ENCODE peak calls at places on chromosomes 11 and 22, in seven cellular contexts. X is progenitor cell of endocrine pancreas, L is sigmoid colon, W is Panc1, N is GM10248, I is thoracic aorta, Q is lower lobe of right lung. O is an unnamed sample.

GRCh38 chr11:114115406-114116054 is 56.0 kb downstream of the ZBTB16 start:
- DNase-seq in X (no peak), L (peak), W (no peak), N (no peak), I (no peak), Q (no peak), O (no peak)

GRCh38 chr22:17085277-17086091 is 684 bp downstream of the IL17RA start:
- DNase-seq in X (no peak), L (peak), W (no peak), N (no peak), I (no peak), Q (peak), O (no peak)

GRCh38 chr11:2796091-2796490 is 89.5 kb downstream of the CDKN1C start:
- DNase-seq in X (peak), L (peak), W (no peak), N (no peak), I (no peak), Q (no peak), O (peak)

GRCh38 chr11:127789887-127790286 is 789.3 kb upstream of the KIRREL3 start:
- DNase-seq in X (no peak), L (no peak), W (no peak), N (no peak), I (no peak), Q (no peak), O (no peak)

GRCh38 chr11:66607126-66607834 is 9.2 kb upstream of the RBM14 start:
- DNase-seq in X (no peak), L (peak), W (no peak), N (no peak), I (peak), Q (no peak), O (peak)

GRCh38 chr11:8100151-8100550 is 19.1 kb downstream of the TUB start:
- DNase-seq in X (no peak), L (peak), W (no peak), N (no peak), I (no peak), Q (no peak), O (no peak)

GRCh38 chr11:95084509-95084908 is 5.1 kb upstream of the ENDOD1 start:
- DNase-seq in X (no peak), L (no peak), W (no peak), N (peak), I (no peak), Q (no peak), O (no peak)

GRCh38 chr22:40819741-40820140 is 595 bp upstream of the SLC25A17 start:
- DNase-seq in X (no peak), L (no peak), W (no peak), N (peak), I (no peak), Q (no peak), O (no peak)

GRCh38 chr11:3165152-3165705 is at the start of gene OSBPL5:
- DNase-seq in X (peak), L (peak), W (no peak), N (no peak), I (no peak), Q (peak), O (no peak)

GRCh38 chr11:108733479-108734116 is 68.7 kb downstream of the DDX10 start:
- DNase-seq in X (no peak), L (no peak), W (no peak), N (peak), I (no peak), Q (no peak), O (no peak)

GRCh38 chr22:39493759-39494158 is 8.3 kb upstream of the MIEF1 start:
- DNase-seq in X (no peak), L (no peak), W (no peak), N (no peak), I (no peak), Q (peak), O (no peak)

GRCh38 chr11:17439316-17439782 is 37.3 kb downstream of the ABCC8 start:
- DNase-seq in X (no peak), L (no peak), W (peak), N (no peak), I (no peak), Q (no peak), O (no peak)

GRCh38 chr11:74460065-74460464 is 7.3 kb downstream of the KCNE3 start:
- DNase-seq in X (no peak), L (no peak), W (no peak), N (no peak), I (no peak), Q (no peak), O (no peak)

GRCh38 chr11:114133548-114134329 is 74.2 kb downstream of the ZBTB16 start:
- DNase-seq in X (no peak), L (no peak), W (no peak), N (no peak), I (peak), Q (no peak), O (no peak)

GRCh38 chr11:59171508-59172322 is at the start of gene DTX4:
- DNase-seq in X (peak), L (peak), W (peak), N (peak), I (peak), Q (peak), O (peak)

GRCh38 chr11:16985297-16985696 is 28.9 kb downstream of the PLEKHA7 start:
- DNase-seq in X (no peak), L (no peak), W (no peak), N (no peak), I (no peak), Q (peak), O (no peak)

GRCh38 chr11:46918778-46919513 is 596 bp upstream of the LRP4 start:
- DNase-seq in X (no peak), L (no peak), W (no peak), N (no peak), I (no peak), Q (no peak), O (no peak)

GRCh38 chr11:70498976-70499801 is 100.9 kb downstream of the CTTN start:
- DNase-seq in X (no peak), L (peak), W (no peak), N (no peak), I (no peak), Q (peak), O (no peak)

GRCh38 chr11:125086633-125087296 is 23.7 kb downstream of the SLC37A2 start:
- DNase-seq in X (no peak), L (peak), W (no peak), N (peak), I (no peak), Q (peak), O (no peak)

GRCh38 chr22:43154887-43155536 is 3.7 kb downstream of the TSPO start:
- DNase-seq in X (no peak), L (no peak), W (no peak), N (no peak), I (no peak), Q (peak), O (no peak)

GRCh38 chr22:33569547-33569946 is 350.7 kb downstream of the LARGE1 start:
- DNase-seq in X (no peak), L (no peak), W (no peak), N (no peak), I (no peak), Q (no peak), O (no peak)

GRCh38 chr11:119905162-119905561 is 176.2 kb upstream of the NECTIN1 start:
- DNase-seq in X (no peak), L (no peak), W (no peak), N (no peak), I (no peak), Q (no peak), O (no peak)

GRCh38 chr11:69656536-69657455 is 15.8 kb downstream of the CCND1 start:
- DNase-seq in X (no peak), L (peak), W (no peak), N (no peak), I (no peak), Q (peak), O (no peak)

GRCh38 chr11:114291847-114292680 is 4.1 kb upstream of the NNMT start:
- DNase-seq in X (no peak), L (no peak), W (no peak), N (no peak), I (no peak), Q (no peak), O (no peak)

GRCh38 chr11:108870373-108871020 is 205.6 kb downstream of the DDX10 start:
- DNase-seq in X (no peak), L (no peak), W (peak), N (no peak), I (no peak), Q (no peak), O (no peak)

GRCh38 chr11:116775975-116776374 is 3.2 kb upstream of the BUD13 start:
- DNase-seq in X (no peak), L (no peak), W (no peak), N (no peak), I (no peak), Q (no peak), O (no peak)

GRCh38 chr11:48154162-48154561 is 62.4 kb upstream of the OR4B1 start:
- DNase-seq in X (no peak), L (no peak), W (no peak), N (no peak), I (no peak), Q (no peak), O (no peak)

GRCh38 chr11:27466363-27466762 is 6.2 kb downstream of the LGR4 start:
- DNase-seq in X (no peak), L (no peak), W (no peak), N (no peak), I (no peak), Q (no peak), O (no peak)

DNA sequence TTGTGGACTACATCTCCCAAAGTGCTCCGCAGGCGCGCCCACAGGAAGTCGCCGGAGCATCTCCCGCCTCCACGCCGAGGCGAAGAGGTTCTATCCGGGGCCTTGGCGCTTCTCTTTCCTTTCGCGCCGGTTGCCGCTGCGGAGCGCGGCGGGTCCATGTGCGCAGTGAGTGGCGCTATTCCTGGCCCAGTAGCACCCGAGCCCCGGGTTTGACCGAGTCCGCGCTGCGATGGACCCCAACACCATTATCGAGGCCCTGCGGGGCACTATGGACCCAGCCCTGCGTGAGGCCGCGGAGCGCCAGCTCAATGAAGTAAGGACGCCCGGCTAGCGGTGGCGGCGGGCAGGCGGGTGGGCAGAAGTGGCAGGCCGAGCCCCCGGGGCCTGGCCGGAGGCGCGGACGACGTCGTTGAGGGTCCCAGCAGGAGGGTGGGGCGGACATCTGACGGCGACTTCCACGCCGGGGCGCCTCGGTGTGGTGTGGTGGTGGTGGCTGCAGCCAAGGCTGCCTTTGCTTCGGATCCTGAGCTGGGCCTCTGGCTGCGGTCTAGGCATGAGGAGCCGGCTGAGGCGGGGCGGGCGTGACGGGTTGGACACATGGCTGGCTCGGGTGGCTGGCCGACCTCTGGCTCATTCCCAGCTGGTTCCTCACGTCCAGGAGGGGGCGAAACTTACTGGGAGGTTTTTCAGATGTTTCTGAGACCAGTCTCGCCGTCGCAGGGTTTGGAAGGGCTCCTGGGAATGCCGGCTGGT is at the start of gene IPO7:
- DNase-seq in X (peak), L (peak), W (peak), N (peak), I (peak), Q (peak), O (peak)
- TF ChIP-seq CTCF in X (peak), L (no peak), W (no peak), N (peak), I (peak), Q (no peak), O (no peak)

GRCh38 chr11:110525883-110526282 is 96.1 kb downstream of the FDX1 start:
- DNase-seq in X (no peak), L (no peak), W (no peak), N (no peak), I (no peak), Q (no peak), O (peak)

GRCh38 chr11:110526323-110526722 is 96.6 kb downstream of the FDX1 start:
- DNase-seq in X (no peak), L (no peak), W (no peak), N (no peak), I (no peak), Q (no peak), O (no peak)

GRCh38 chr11:110527146-110527545 is 97.4 kb downstream of the FDX1 start:
- DNase-seq in X (no peak), L (no peak), W (no peak), N (no peak), I (no peak), Q (no peak), O (no peak)

GRCh38 chr11:110531056-110531756 is 101.5 kb downstream of the FDX1 start:
- DNase-seq in X (no peak), L (no peak), W (no peak), N (no peak), I (no peak), Q (no peak), O (no peak)

GRCh38 chr11:110529043-110529442 is 99.3 kb downstream of the FDX1 start:
- DNase-seq in X (no peak), L (no peak), W (no peak), N (no peak), I (no peak), Q (no peak), O (no peak)
- TF ChIP-seq CTCF in X (peak), L (no peak), W (peak), N (peak), I (no peak), Q (peak), O (no peak)

DNA sequence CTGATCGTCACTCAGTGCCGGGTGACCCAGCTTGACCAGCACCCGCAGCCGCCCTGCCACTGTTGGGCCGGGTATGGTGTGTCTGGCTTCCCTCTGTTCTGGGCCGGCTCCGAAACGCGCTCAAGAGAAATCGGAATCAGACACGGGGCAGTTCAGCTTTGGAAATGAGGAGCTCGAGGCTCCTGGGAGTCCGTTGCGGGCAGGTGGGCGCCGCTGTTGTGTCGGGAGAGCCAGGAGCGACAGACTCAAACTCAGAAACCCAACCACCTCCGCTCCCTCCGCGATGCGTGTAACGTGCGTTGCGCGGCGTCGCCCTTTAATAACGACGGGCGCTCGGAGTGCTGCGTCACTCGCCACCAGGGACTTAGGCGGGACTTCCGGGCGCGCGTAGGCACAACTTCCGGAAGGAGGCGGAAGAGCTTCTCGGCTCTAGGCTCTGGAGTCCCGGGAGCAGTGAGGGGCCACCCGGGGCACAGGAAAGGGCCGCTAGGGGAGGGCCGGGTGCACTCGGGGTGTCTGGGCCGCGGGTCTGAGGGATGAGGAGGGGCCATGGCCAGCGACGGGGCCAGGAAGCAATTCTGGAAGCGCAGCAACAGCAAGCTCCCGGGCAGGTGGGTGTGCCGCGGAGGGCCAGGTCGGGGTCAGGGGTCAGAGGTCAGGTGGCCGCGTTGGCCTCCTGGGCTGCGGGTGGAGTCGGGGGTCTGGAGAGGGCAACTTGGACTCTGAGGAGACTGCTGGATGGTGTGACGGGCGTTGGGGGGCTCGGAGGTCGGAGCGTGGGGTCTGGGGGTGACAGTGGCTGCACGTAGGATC is at the start of gene TBC1D22A:
- DNase-seq in X (peak), L (peak), W (peak), N (peak), I (peak), Q (peak), O (peak)
- TF ChIP-seq CTCF in X (no peak), L (no peak), W (no peak), N (no peak), I (peak), Q (no peak), O (no peak)

GRCh38 chr11:61844909-61845565 is 16.9 kb downstream of the FADS2 start:
- DNase-seq in X (no peak), L (no peak), W (no peak), N (no peak), I (no peak), Q (no peak), O (no peak)
- TF ChIP-seq CTCF in X (no peak), L (no peak), W (no peak), N (no peak), I (no peak), Q (no peak), O (no peak)

DNA sequence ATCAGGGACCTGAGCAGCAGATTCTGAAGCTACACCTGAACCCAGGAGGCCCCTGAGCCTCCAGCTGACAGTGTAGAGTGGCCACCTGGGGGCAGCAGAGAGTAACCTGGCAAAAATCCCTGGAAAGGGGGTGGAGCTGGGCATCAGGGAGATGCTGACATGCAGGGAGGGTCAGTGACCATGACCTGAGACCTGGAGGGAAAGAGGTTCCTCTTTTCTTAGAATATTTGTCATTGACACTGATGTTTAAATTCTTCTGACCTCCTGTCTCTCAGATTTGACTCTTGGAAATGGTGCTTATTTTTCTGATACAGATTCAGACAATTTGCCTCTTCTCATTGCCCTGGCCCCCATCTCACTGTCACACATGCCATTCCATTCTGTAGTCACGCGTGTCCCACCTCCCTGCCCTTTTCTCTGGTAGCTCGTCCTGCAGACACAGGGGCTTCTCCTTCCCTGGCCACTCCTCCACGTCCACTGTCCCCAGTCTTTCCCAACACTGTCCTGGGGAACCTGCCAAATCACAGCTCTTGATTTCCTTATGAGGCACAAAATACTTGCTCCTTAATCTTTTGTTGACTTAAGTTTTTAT is 117.2 kb upstream of the IGLL5 start:
- DNase-seq in X (peak), L (no peak), W (no peak), N (no peak), I (no peak), Q (no peak), O (peak)
- TF ChIP-seq CTCF in X (peak), L (no peak), W (peak), N (peak), I (peak), Q (peak), O (no peak)